ENCODE peak calls at places on chromosomes 7 and 10, in eight cellular contexts. M is Peyer's patch, F is A549, C is spleen, L is esophagus squamous epithelium, V is body of pancreas, T is breast epithelium, Q is IMR-90. N is an unnamed sample. For H3K4me1, the result is how much of the 10 kb centered on the place peaks cover.

GRCh38 chr10:22539579-22540160 is 174.7 kb downstream of the PIP4K2A start:
- DNase-seq in M (no peak), F (no peak), C (no peak), L (no peak), V (no peak), T (no peak), Q (no peak), N (no peak)

GRCh38 chr10:130707389-130707979 is 571.3 kb downstream of the GLRX3 start:
- DNase-seq in M (no peak), F (peak), C (no peak), L (no peak), V (no peak), T (no peak), Q (no peak), N (no peak)

GRCh38 chr7:123782071-123782798 is 33.4 kb upstream of the WASL start:
- DNase-seq in M (no peak), F (no peak), C (no peak), L (no peak), V (peak), T (no peak), Q (no peak), N (no peak)

GRCh38 chr7:38232475-38233366 is 40.7 kb downstream of the TARP start:
- DNase-seq in M (peak), F (no peak), C (peak), L (no peak), V (peak), T (peak), Q (peak), N (peak)

GRCh38 chr7:153065021-153065420 is 305.5 kb downstream of the ACTR3B start:
- DNase-seq in M (no peak), F (no peak), C (no peak), L (no peak), V (no peak), T (no peak), Q (no peak), N (no peak)

GRCh38 chr7:107622429-107622828 is 38.2 kb upstream of the SLC26A4 start:
- DNase-seq in M (no peak), F (no peak), C (no peak), L (no peak), V (no peak), T (no peak), Q (peak), N (no peak)

GRCh38 chr7:135247746-135248471 is 14.3 kb downstream of the STRA8 start:
- DNase-seq in M (no peak), F (no peak), C (peak), L (no peak), V (no peak), T (no peak), Q (no peak), N (no peak)

GRCh38 chr7:142443614-142444013 is 185.8 kb upstream of the PRSS58 start:
- DNase-seq in M (no peak), F (no peak), C (no peak), L (no peak), V (no peak), T (no peak), Q (peak), N (no peak)

GRCh38 chr7:112505495-112505894 is 24.7 kb downstream of the LSMEM1 start:
- DNase-seq in M (no peak), F (no peak), C (no peak), L (no peak), V (no peak), T (no peak), Q (peak), N (no peak)

GRCh38 chr10:22491480-22491879 is 146.2 kb downstream of the SPAG6 start:
- DNase-seq in M (no peak), F (no peak), C (no peak), L (no peak), V (no peak), T (no peak), Q (no peak), N (no peak)

GRCh38 chr7:66267249-66267648 is 62.1 kb downstream of the TPST1 start:
- DNase-seq in M (no peak), F (no peak), C (no peak), L (no peak), V (peak), T (peak), Q (peak), N (no peak)

GRCh38 chr7:66265566-66265965 is 60.4 kb downstream of the TPST1 start:
- DNase-seq in M (no peak), F (peak), C (no peak), L (no peak), V (no peak), T (no peak), Q (peak), N (no peak)

DNA sequence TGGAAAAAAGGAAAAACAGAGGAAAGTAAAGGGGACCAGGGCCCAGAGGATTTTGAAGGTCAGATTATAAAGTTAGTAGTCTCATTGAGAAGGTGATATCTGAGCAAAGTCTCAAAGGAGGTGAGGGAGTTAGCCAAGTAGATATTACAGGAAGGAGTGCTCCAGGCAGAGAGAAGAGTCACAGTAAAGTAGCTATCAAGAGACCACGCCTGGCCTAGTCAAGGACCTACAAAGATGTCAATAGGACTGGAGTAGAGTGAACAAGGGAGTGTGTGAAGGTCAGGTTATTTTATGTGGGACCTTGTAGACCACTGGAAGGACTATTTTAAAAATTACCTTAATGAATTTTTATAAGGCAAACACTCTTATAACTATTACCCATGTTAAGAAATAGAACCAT is 64.8 kb downstream of the TPST1 start:
- DNase-seq in M (no peak), F (no peak), C (no peak), L (no peak), V (no peak), T (no peak), Q (no peak), N (no peak)
- H3K4me1 ChIP-seq in M (under half), F (under half), C (under half), L (under half), V (under half), T (under half), Q (under half), N (under half)

DNA sequence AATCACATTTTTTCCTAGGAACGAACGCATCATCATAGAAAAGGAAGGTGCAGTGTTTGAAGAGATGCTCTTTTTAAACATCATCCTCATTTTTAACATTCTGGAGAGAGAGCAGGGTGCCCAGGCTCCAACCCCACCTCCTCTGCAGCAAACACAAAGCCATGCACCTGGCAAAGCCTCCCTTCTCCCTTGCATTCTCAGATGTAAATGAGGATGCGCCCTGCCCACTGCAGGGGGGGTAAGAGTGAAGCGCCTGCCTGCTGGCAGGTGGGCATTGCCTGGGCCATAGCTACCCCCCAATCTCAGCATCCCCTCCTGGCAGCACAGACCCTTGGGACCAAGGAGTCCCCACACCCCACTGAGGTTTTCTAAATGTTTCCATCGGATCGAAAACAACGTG is 92.4 kb downstream of the PTPRN2 start:
- DNase-seq in M (no peak), F (no peak), C (no peak), L (no peak), V (no peak), T (no peak), Q (no peak), N (no peak)
- TF ChIP-seq CTCF in M (no peak), F (no peak), C (no peak), L (no peak), V (no peak), T (no peak), Q (no peak), N (no peak)

GRCh38 chr10:117168729-117169128 is 28.6 kb upstream of the KCNK18 start:
- DNase-seq in M (no peak), F (no peak), C (no peak), L (no peak), V (no peak), T (no peak), Q (no peak), N (no peak)

GRCh38 chr10:117167346-117168134 is 29.5 kb upstream of the VAX1 start:
- DNase-seq in M (no peak), F (no peak), C (no peak), L (no peak), V (no peak), T (no peak), Q (no peak), N (no peak)

GRCh38 chr10:117166420-117167345 is 28.6 kb upstream of the VAX1 start:
- DNase-seq in M (no peak), F (no peak), C (no peak), L (no peak), V (no peak), T (no peak), Q (no peak), N (no peak)

GRCh38 chr10:117169480-117169879 is 27.8 kb upstream of the KCNK18 start:
- DNase-seq in M (no peak), F (no peak), C (no peak), L (no peak), V (no peak), T (no peak), Q (no peak), N (no peak)

GRCh38 chr10:117168135-117168674 is 29.1 kb upstream of the KCNK18 start:
- DNase-seq in M (peak), F (peak), C (peak), L (no peak), V (peak), T (no peak), Q (peak), N (peak)
- TF ChIP-seq POLR2A in M (no peak), F (no peak), C (no peak), L (no peak), V (no peak), T (no peak), Q (no peak), N (no peak)

GRCh38 chr10:109894516-109894915 is 28.8 kb downstream of the XPNPEP1 start:
- DNase-seq in M (peak), F (no peak), C (no peak), L (no peak), V (peak), T (peak), Q (peak), N (peak)
- H3K4me1 ChIP-seq in M (under half), F (under half), C (half or more), L (half or more), V (half or more), T (under half), Q (under half), N (half or more)

DNA sequence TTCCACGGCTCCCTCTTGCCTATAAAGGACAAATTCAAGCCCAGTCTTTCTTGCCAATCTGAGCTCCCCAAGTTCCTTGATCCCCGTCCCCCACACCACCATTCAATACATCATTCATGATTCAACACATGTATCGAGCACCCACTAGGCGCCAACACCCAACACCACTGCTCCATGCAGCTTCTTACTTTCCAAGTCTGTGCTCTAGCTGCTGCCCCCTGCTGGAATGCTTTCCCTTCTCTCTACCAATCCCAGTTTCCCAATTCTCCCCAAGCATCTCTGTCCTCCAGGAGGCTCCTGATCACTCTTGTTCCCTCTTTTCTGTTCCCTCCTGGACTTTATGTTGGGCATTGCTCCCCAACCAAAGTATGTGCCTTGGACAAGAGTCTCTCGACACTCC is 172.6 kb downstream of the NEURL1 start:
- DNase-seq in M (peak), F (peak), C (no peak), L (no peak), V (peak), T (no peak), Q (peak), N (no peak)
- TF ChIP-seq CTCF in M (peak), F (peak), C (peak), L (peak), V (peak), T (no peak), Q (peak), N (peak)

GRCh38 chr10:60778214-60778977 is at the start of gene CDK1:
- DNase-seq in M (peak), F (peak), C (peak), L (peak), V (peak), T (peak), Q (peak), N (peak)
- TF ChIP-seq POLR2A in M (peak), F (peak), C (no peak), L (no peak), V (no peak), T (no peak), Q (peak), N (no peak)

GRCh38 chr10:109892885-109893284 is 30.4 kb downstream of the XPNPEP1 start:
- DNase-seq in M (peak), F (no peak), C (no peak), L (no peak), V (no peak), T (peak), Q (no peak), N (no peak)

GRCh38 chr10:109893371-109893770 is 29.9 kb downstream of the XPNPEP1 start:
- DNase-seq in M (no peak), F (no peak), C (no peak), L (no peak), V (no peak), T (no peak), Q (no peak), N (no peak)

GRCh38 chr10:109889867-109890266 is 33.4 kb downstream of the XPNPEP1 start:
- DNase-seq in M (no peak), F (no peak), C (no peak), L (no peak), V (no peak), T (no peak), Q (peak), N (no peak)

GRCh38 chr10:109891105-109891504 is 32.2 kb downstream of the XPNPEP1 start:
- DNase-seq in M (no peak), F (no peak), C (no peak), L (no peak), V (no peak), T (no peak), Q (peak), N (no peak)

DNA sequence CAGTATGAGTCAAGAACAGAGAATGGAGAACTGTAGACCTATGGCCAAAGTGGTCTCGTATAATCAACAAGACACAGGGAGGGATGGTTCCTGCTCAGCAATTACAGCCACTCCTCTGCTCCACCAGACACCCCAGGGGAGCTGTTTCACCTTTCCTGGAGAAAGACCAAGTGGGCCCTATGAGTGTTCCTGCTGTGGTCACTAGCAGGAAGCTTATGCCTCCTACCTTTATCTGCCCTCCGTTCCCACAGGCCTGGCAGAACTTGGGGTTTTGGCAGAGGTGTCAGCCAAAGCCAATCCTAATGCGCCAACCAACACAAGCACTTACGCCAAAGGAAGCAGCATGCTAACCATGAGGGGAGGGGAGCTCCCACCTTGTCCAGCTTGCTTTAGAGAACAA is 31.2 kb downstream of the XPNPEP1 start:
- DNase-seq in M (no peak), F (no peak), C (no peak), L (no peak), V (peak), T (no peak), Q (no peak), N (no peak)
- H3K4me1 ChIP-seq in M (under half), F (under half), C (under half), L (half or more), V (half or more), T (under half), Q (under half), N (under half)

GRCh38 chr7:150739045-150739432 is 1.8 kb downstream of the GIMAP5 start:
- DNase-seq in M (no peak), F (no peak), C (no peak), L (no peak), V (peak), T (no peak), Q (no peak), N (no peak)
- TF ChIP-seq CTCF in M (peak), F (no peak), C (no peak), L (peak), V (peak), T (no peak), Q (no peak), N (peak)

GRCh38 chr7:50653116-50653854 is 88.1 kb upstream of the DDC start:
- DNase-seq in M (peak), F (no peak), C (no peak), L (no peak), V (peak), T (no peak), Q (no peak), N (no peak)
- TF ChIP-seq POLR2A in M (no peak), F (no peak), C (no peak), L (no peak), V (no peak), T (no peak), Q (no peak), N (no peak)

N was measured in heart left ventricle.